ENCODE peak calls at places on chromosomes 3 and 15, in seven cellular contexts. One of them, this sample, is unnamed.
A peak's percentile ranks its signal among the peaks of the same experiment; 100 is the strongest.

GRCh38 chr3:35864871-35865270 is 225.5 kb downstream of the ARPP21 start:
- DNase-seq in esophagus squamous epithelium: no peak
- DNase-seq in mesenchymal stem cell: no peak
- DNase-seq in left ventricle myocardium inferior: no peak
- DNase-seq in mucosa of descending colon: no peak
- DNase-seq in GM23338: peak; percentile 40
- DNase-seq in tibial nerve: no peak
- DNase-seq in this sample: peak; percentile 4

GRCh38 chr3:3772920-3773319 is 26.3 kb upstream of the LRRN1 start:
- DNase-seq in tibial nerve: no peak
- DNase-seq in mesenchymal stem cell: no peak
- DNase-seq in esophagus squamous epithelium: no peak
- DNase-seq in left ventricle myocardium inferior: no peak
- DNase-seq in GM23338: no peak
- DNase-seq in mucosa of descending colon: no peak
- DNase-seq in this sample: no peak

GRCh38 chr3:152121292-152121654 is 147.5 kb upstream of the MBNL1 start:
- DNase-seq in mucosa of descending colon: no peak
- DNase-seq in tibial nerve: no peak
- DNase-seq in GM23338: no peak
- DNase-seq in left ventricle myocardium inferior: no peak
- DNase-seq in mesenchymal stem cell: peak; percentile 85
- DNase-seq in esophagus squamous epithelium: no peak
- DNase-seq in this sample: no peak

GRCh38 chr3:71684752-71685151 is 40.5 kb downstream of the EIF4E3 start:
- DNase-seq in left ventricle myocardium inferior: no peak
- DNase-seq in mesenchymal stem cell: peak; percentile 85
- DNase-seq in mucosa of descending colon: no peak
- DNase-seq in esophagus squamous epithelium: peak; percentile 1
- DNase-seq in tibial nerve: no peak
- DNase-seq in GM23338: no peak
- DNase-seq in this sample: peak; percentile 67

GRCh38 chr3:57586778-57587177 is 10.4 kb downstream of the ARF4 start:
- DNase-seq in mucosa of descending colon: no peak
- DNase-seq in esophagus squamous epithelium: no peak
- DNase-seq in tibial nerve: no peak
- DNase-seq in GM23338: no peak
- DNase-seq in left ventricle myocardium inferior: no peak
- DNase-seq in mesenchymal stem cell: no peak
- DNase-seq in this sample: no peak

GRCh38 chr3:50453907-50454306 is 49.5 kb downstream of the CACNA2D2 start:
- DNase-seq in esophagus squamous epithelium: no peak
- DNase-seq in left ventricle myocardium inferior: no peak
- DNase-seq in mesenchymal stem cell: no peak
- DNase-seq in tibial nerve: no peak
- DNase-seq in GM23338: peak; percentile 42
- DNase-seq in mucosa of descending colon: no peak
- DNase-seq in this sample: no peak

GRCh38 chr15:92646216-92646615 is 9.4 kb downstream of the FAM174B start:
- DNase-seq in mucosa of descending colon: no peak
- DNase-seq in GM23338: no peak
- DNase-seq in tibial nerve: no peak
- DNase-seq in left ventricle myocardium inferior: no peak
- DNase-seq in esophagus squamous epithelium: no peak
- DNase-seq in mesenchymal stem cell: no peak
- DNase-seq in this sample: no peak

GRCh38 chr3:71859128-71859519 is 74.2 kb upstream of the PROK2 start:
- DNase-seq in GM23338: peak; percentile 72
- DNase-seq in esophagus squamous epithelium: no peak
- DNase-seq in mucosa of descending colon: no peak
- DNase-seq in mesenchymal stem cell: no peak
- DNase-seq in left ventricle myocardium inferior: no peak
- DNase-seq in tibial nerve: no peak
- DNase-seq in this sample: peak; percentile 55

GRCh38 chr3:72517804-72518442 is 330.3 kb downstream of the SHQ1 start:
- DNase-seq in mucosa of descending colon: no peak
- DNase-seq in tibial nerve: no peak
- DNase-seq in mesenchymal stem cell: no peak
- DNase-seq in esophagus squamous epithelium: no peak
- DNase-seq in GM23338: no peak
- DNase-seq in left ventricle myocardium inferior: no peak
- DNase-seq in this sample: no peak

GRCh38 chr3:354433-354832 is 157.9 kb downstream of the CHL1 start:
- DNase-seq in tibial nerve: no peak
- DNase-seq in left ventricle myocardium inferior: no peak
- DNase-seq in mucosa of descending colon: no peak
- DNase-seq in esophagus squamous epithelium: no peak
- DNase-seq in mesenchymal stem cell: peak; percentile 50
- DNase-seq in GM23338: peak; percentile 73
- DNase-seq in this sample: peak; percentile 75

GRCh38 chr15:77795446-77795845 is 162.7 kb upstream of the LINGO1 start:
- DNase-seq in tibial nerve: no peak
- DNase-seq in mucosa of descending colon: no peak
- DNase-seq in GM23338: no peak
- DNase-seq in left ventricle myocardium inferior: no peak
- DNase-seq in mesenchymal stem cell: no peak
- DNase-seq in esophagus squamous epithelium: no peak
- DNase-seq in this sample: no peak

GRCh38 chr3:154122096-154122911 is 1.1 kb downstream of the ARHGEF26 start:
- DNase-seq in GM23338: peak; percentile 66
- DNase-seq in tibial nerve: no peak
- DNase-seq in esophagus squamous epithelium: no peak
- DNase-seq in mucosa of descending colon: peak; percentile 52
- DNase-seq in left ventricle myocardium inferior: peak; percentile 18
- DNase-seq in mesenchymal stem cell: peak; percentile 13
- DNase-seq in this sample: peak; percentile 42
- H3K4me1 ChIP-seq in GM23338: peaks cover 13% of the 10 kb centered on the region
- H3K4me1 ChIP-seq in tibial nerve: no peaks in the 10 kb centered on the region
- H3K4me1 ChIP-seq in esophagus squamous epithelium: peaks cover 50% of the 10 kb centered on the region
- H3K4me1 ChIP-seq in mucosa of descending colon: peaks cover 9% of the 10 kb centered on the region
- H3K4me1 ChIP-seq in left ventricle myocardium inferior: peaks cover 35% of the 10 kb centered on the region
- H3K4me1 ChIP-seq in mesenchymal stem cell: peaks cover 11% of the 10 kb centered on the region
- H3K4me1 ChIP-seq in this sample: peaks cover 17% of the 10 kb centered on the region

DNA sequence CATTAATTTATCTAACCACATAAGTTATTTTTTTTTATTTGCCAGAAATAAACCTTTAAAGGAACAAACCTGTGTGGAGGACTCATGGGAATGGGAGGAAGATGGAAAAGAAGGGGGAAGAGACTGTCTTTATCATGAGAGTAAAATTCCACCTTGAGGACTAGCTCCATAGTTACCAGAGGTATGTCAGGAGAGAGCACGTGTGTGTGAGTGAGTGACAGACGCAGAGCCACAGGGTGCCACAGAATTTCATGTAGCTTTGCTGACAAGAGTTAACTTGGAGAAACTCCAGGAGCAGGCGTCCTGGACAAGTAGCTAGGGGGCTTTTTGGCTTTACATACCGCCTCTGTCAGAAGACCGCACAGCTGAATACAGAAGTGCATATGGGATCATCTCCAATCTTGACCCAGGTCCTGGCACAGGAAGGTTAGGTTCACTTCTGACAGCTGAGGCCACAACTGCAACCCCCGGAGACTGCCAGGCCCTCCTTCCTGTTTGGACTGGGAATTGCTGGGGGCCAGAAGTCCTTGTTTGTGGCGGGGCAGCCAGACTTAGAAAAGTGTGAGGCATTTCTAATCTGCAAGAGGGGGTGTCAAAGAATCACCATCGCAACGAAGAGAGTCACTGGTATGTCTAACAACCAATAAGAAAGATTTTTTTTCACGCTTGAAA is 197.8 kb upstream of the TPM1 start:
- DNase-seq in tibial nerve: no peak
- DNase-seq in esophagus squamous epithelium: no peak
- DNase-seq in GM23338: no peak
- DNase-seq in mucosa of descending colon: no peak
- DNase-seq in mesenchymal stem cell: no peak
- DNase-seq in left ventricle myocardium inferior: no peak
- DNase-seq in this sample: no peak
- H3K4me1 ChIP-seq in tibial nerve: no peaks in the 10 kb centered on the region
- H3K4me1 ChIP-seq in esophagus squamous epithelium: peaks cover 8% of the 10 kb centered on the region
- H3K4me1 ChIP-seq in GM23338: peaks cover 14% of the 10 kb centered on the region
- H3K4me1 ChIP-seq in mucosa of descending colon: peaks cover 10% of the 10 kb centered on the region
- H3K4me1 ChIP-seq in mesenchymal stem cell: peaks cover 55% of the 10 kb centered on the region
- H3K4me1 ChIP-seq in left ventricle myocardium inferior: peaks cover 59% of the 10 kb centered on the region
- H3K4me1 ChIP-seq in this sample: no peaks in the 10 kb centered on the region

GRCh38 chr15:101242160-101242998 is 9.5 kb downstream of the CHSY1 start:
- DNase-seq in mucosa of descending colon: no peak
- DNase-seq in mesenchymal stem cell: peak; percentile 56
- DNase-seq in esophagus squamous epithelium: no peak
- DNase-seq in left ventricle myocardium inferior: no peak
- DNase-seq in tibial nerve: no peak
- DNase-seq in GM23338: no peak
- DNase-seq in this sample: no peak

GRCh38 chr15:101240364-101240763 is 11.5 kb downstream of the CHSY1 start:
- DNase-seq in mucosa of descending colon: no peak
- DNase-seq in left ventricle myocardium inferior: no peak
- DNase-seq in tibial nerve: no peak
- DNase-seq in esophagus squamous epithelium: no peak
- DNase-seq in mesenchymal stem cell: no peak
- DNase-seq in GM23338: no peak
- DNase-seq in this sample: no peak

GRCh38 chr15:101237161-101237775 is 14.6 kb downstream of the CHSY1 start:
- DNase-seq in mucosa of descending colon: no peak
- DNase-seq in esophagus squamous epithelium: no peak
- DNase-seq in left ventricle myocardium inferior: no peak
- DNase-seq in GM23338: no peak
- DNase-seq in mesenchymal stem cell: no peak
- DNase-seq in tibial nerve: no peak
- DNase-seq in this sample: no peak

GRCh38 chr15:101242999-101243336 is 8.9 kb downstream of the CHSY1 start:
- DNase-seq in mucosa of descending colon: no peak
- DNase-seq in esophagus squamous epithelium: no peak
- DNase-seq in tibial nerve: no peak
- DNase-seq in mesenchymal stem cell: no peak
- DNase-seq in GM23338: no peak
- DNase-seq in left ventricle myocardium inferior: no peak
- DNase-seq in this sample: no peak

DNA sequence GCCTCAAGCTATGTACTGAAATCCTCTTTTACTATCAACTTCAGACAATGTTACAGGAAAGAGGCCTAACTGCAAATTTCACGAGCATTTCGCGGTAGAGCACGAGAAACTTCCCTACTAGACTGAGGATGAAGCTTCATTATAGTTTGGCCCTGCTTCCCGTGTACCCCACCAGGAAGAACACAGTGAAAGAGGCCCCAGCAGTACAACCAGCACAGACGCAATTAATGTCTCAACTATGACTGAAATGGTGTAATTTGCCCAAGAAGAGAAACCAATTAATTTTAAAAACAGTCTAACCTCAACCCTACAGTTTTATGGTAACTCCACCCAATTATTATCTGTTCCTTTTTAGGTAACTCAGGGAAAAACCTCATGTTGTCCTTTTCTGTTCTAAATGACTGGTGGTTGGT is 12.1 kb downstream of the CHSY1 start:
- DNase-seq in left ventricle myocardium inferior: no peak
- DNase-seq in esophagus squamous epithelium: no peak
- DNase-seq in tibial nerve: no peak
- DNase-seq in mucosa of descending colon: no peak
- DNase-seq in mesenchymal stem cell: no peak
- DNase-seq in GM23338: no peak
- DNase-seq in this sample: no peak
- H3K4me1 ChIP-seq in left ventricle myocardium inferior: peaks cover 73% of the 10 kb centered on the region
- H3K4me1 ChIP-seq in esophagus squamous epithelium: peaks cover 92% of the 10 kb centered on the region
- H3K4me1 ChIP-seq in tibial nerve: no peaks in the 10 kb centered on the region
- H3K4me1 ChIP-seq in mucosa of descending colon: peaks cover 8% of the 10 kb centered on the region
- H3K4me1 ChIP-seq in mesenchymal stem cell: peaks cover 15% of the 10 kb centered on the region
- H3K4me1 ChIP-seq in GM23338: peaks cover 32% of the 10 kb centered on the region
- H3K4me1 ChIP-seq in this sample: peaks cover 29% of the 10 kb centered on the region

DNA sequence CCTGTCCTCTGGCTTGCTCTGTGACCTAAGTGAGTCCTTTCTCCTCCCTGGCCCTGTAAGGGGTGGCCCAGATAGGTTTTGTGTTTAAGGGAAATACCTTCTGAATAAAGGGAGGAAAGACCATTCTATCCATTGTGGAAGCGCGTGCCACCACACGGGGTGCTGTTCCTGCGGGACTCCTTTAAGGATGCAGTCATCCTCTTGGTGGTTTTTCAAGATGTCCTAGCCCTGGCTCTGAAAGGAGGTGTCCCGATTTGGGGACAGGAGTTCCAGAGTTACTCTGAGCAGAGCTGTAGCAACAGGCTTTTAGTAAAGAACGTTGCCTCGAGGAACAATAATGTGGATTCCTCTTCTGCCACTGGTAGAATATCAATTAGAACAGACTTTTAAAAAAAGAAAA is 9.6 kb downstream of the SLC6A6 start:
- DNase-seq in mesenchymal stem cell: peak; percentile 27
- DNase-seq in left ventricle myocardium inferior: no peak
- DNase-seq in esophagus squamous epithelium: no peak
- DNase-seq in GM23338: peak; percentile 79
- DNase-seq in tibial nerve: no peak
- DNase-seq in mucosa of descending colon: no peak
- DNase-seq in this sample: no peak
- H3K4me1 ChIP-seq in mesenchymal stem cell: peaks cover 63% of the 10 kb centered on the region
- H3K4me1 ChIP-seq in left ventricle myocardium inferior: peaks cover 23% of the 10 kb centered on the region
- H3K4me1 ChIP-seq in esophagus squamous epithelium: peaks cover 50% of the 10 kb centered on the region
- H3K4me1 ChIP-seq in GM23338: peaks cover 50% of the 10 kb centered on the region
- H3K4me1 ChIP-seq in tibial nerve: no peaks in the 10 kb centered on the region
- H3K4me1 ChIP-seq in mucosa of descending colon: peaks cover 2% of the 10 kb centered on the region
- H3K4me1 ChIP-seq in this sample: no peaks in the 10 kb centered on the region

This sample was measured in A673.